ENCODE peak calls at places on chromosomes 6 and 20, in nine cellular contexts. V is esophagus muscularis mucosa, M is H1, P is stomach, L is A549, Q is ovary, W is transverse colon, D is HepG2, O is suprapubic skin. N is an unnamed sample.

GRCh38 chr20:59667981-59668515 is 63.7 kb downstream of the PHACTR3 start:
- DNase-seq in V (peak; percentile 62), M (no peak), P (no peak), L (no peak), Q (no peak), W (no peak), D (no peak), O (no peak), N (no peak)

GRCh38 chr6:153063936-153064335 is 61.4 kb upstream of the MTRF1L start:
- DNase-seq in V (no peak), M (no peak), P (no peak), L (no peak), Q (no peak), W (no peak), D (no peak), O (no peak), N (no peak)

GRCh38 chr20:25259788-25260254 is 11.9 kb downstream of the PYGB start:
- DNase-seq in V (no peak), M (no peak), P (no peak), L (no peak), Q (no peak), W (peak; percentile 13), D (no peak), O (no peak), N (no peak)

GRCh38 chr20:14711681-14712080 is 374.3 kb upstream of the FLRT3 start:
- DNase-seq in V (no peak), M (no peak), P (no peak), L (no peak), Q (no peak), W (no peak), D (no peak), O (no peak), N (no peak)

GRCh38 chr20:32674362-32674789 is 635 bp upstream of the C20orf203 start:
- DNase-seq in V (no peak), M (no peak), P (peak; percentile 56), L (peak; percentile 80), Q (no peak), W (peak; percentile 60), D (peak; percentile 64), O (no peak), N (peak; percentile 72)

GRCh38 chr6:73180718-73181619 is 44.3 kb downstream of the KHDC1L start:
- DNase-seq in V (no peak), M (no peak), P (no peak), L (peak; percentile 25), Q (no peak), W (no peak), D (peak; percentile 39), O (no peak), N (peak; percentile 56)

GRCh38 chr6:56814308-56814707 is 140.6 kb upstream of the BEND6 start:
- DNase-seq in V (no peak), M (no peak), P (no peak), L (no peak), Q (no peak), W (no peak), D (no peak), O (no peak), N (no peak)

GRCh38 chr6:19873031-19873430 is 35.9 kb downstream of the ID4 start:
- DNase-seq in V (no peak), M (no peak), P (no peak), L (no peak), Q (no peak), W (no peak), D (peak; percentile 49), O (no peak), N (peak; percentile 29)

GRCh38 chr6:80605165-80605989 is 498.9 kb downstream of the BCKDHB start:
- DNase-seq in V (no peak), M (no peak), P (no peak), L (no peak), Q (no peak), W (no peak), D (peak; percentile 18), O (no peak), N (peak; percentile 21)

GRCh38 chr20:50347568-50347981 is 156.9 kb downstream of the CEBPB start:
- DNase-seq in V (no peak), M (no peak), P (no peak), L (no peak), Q (no peak), W (no peak), D (no peak), O (no peak), N (no peak)

GRCh38 chr6:92369309-92369708 is 1050.0 kb downstream of the EPHA7 start:
- DNase-seq in V (no peak), M (no peak), P (no peak), L (no peak), Q (no peak), W (no peak), D (no peak), O (no peak), N (no peak)

GRCh38 chr6:154637392-154637791 is 95.8 kb upstream of the SCAF8 start:
- DNase-seq in V (no peak), M (no peak), P (no peak), L (no peak), Q (no peak), W (no peak), D (no peak), O (no peak), N (no peak)

GRCh38 chr20:4112490-4113420 is 97.4 kb upstream of the RNF24 start:
- DNase-seq in V (no peak), M (no peak), P (peak; percentile 86), L (no peak), Q (peak; percentile 51), W (peak; percentile 56), D (no peak), O (no peak), N (peak; percentile 42)

GRCh38 chr20:39547546-39548410 is 585.6 kb downstream of the DHX35 start:
- DNase-seq in V (no peak), M (no peak), P (no peak), L (no peak), Q (no peak), W (no peak), D (no peak), O (no peak), N (no peak)
- TF ChIP-seq CTCF in V (no peak), M (peak; percentile 6), P (no peak), L (no peak), Q (no peak), W (no peak), D (no peak), O (no peak), N (no peak)

DNA sequence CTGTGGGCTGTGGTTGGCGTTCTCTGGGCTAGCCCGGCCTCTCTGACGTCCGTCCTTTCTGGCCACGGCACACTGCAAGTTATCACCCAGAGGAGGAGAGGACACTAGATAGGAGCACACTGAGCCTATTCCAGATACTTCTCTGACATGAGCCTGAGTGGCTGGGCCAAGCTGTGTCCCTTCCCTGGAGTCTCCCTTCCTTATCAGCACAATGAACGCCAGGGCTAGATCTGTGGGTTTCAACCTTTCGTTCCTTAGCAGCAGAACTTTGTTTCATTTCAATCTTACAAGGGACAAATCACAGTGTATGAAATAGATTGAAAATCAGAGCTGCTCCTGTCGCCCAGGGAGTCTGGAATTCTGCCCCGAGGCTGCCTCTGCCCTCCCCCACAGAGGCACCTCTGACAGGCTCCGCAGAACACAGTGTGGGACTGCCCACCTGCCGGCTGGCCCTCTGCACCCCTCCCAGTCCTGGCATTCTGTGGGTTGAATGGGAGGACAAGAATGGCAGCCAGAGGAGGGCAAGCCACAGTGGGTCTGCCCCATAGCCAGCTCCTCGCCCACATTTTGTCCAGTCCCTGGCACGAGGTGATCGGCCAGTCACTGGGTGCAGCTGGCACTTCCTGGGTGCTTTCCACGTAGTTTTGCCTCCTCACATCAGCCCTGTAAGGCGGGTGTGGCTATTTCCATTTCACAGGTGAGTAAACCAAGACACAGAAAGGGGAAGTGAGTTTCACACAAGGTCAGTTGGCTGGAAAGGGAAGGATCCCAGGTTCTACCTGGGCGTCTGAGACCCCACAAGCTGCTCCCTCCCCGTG is 26.0 kb downstream of the MANBAL start:
- DNase-seq in V (no peak), M (no peak), P (peak; percentile 59), L (no peak), Q (peak; percentile 82), W (peak; percentile 57), D (no peak), O (no peak), N (peak; percentile 81)
- TF ChIP-seq EP300 in V (no peak), M (no peak), P (no peak), L (no peak), Q (no peak), W (no peak), D (no peak), O (no peak), N (peak; percentile 32)

GRCh38 chr6:167666571-167667203 is 160.0 kb upstream of the AFDN start:
- DNase-seq in V (no peak), M (no peak), P (no peak), L (no peak), Q (no peak), W (no peak), D (no peak), O (peak; percentile 39), N (no peak)

GRCh38 chr6:167665698-167666380 is 160.9 kb upstream of the AFDN start:
- DNase-seq in V (no peak), M (no peak), P (no peak), L (no peak), Q (no peak), W (no peak), D (no peak), O (peak; percentile 52), N (no peak)

GRCh38 chr6:167668754-167669552 is 157.8 kb upstream of the AFDN start:
- DNase-seq in V (no peak), M (no peak), P (no peak), L (no peak), Q (no peak), W (no peak), D (no peak), O (no peak), N (no peak)

GRCh38 chr6:167668019-167668753 is 158.5 kb upstream of the AFDN start:
- DNase-seq in V (no peak), M (no peak), P (no peak), L (no peak), Q (no peak), W (peak; percentile 37), D (peak; percentile 96), O (peak; percentile 53), N (no peak)

DNA sequence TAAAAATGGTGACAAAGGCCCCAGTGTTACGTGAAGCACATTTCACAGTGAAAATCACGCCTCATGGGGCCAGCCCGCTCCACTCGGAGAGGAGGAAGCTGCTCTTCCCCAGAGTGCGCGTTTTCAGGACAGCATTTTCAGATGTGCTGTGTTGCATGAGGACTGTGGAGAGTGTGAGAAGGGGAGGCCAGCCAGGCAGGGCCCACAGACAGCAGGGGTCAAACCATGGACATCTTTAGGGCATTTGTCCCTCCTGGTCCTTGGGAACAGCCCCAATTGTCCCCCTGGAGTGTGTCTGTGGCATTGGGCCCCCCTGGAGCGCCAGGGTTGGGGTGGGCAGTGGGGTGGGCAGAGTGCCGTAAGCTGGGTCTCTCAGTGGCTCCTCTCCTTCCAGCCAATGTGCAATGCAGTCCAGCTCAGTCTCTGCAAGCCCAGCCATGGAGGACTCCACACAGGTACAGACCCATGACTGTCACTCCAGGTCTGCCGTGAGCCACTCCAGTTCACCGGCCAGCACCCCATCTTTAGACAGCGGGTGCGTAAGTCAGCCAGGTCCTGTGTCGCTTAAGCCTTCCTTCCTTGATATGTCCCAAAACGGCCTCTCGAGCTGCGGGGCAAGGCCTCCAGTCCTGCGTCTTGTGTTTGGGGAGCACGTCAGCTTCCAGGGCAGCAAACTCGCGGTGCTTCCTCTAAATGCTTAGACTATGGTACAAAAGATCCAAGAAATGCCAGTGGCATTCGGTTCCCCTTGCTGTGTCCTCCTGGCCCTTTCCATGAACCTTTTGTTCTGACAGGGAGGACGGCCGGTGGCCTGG is 159.3 kb upstream of the AFDN start:
- DNase-seq in V (no peak), M (no peak), P (no peak), L (no peak), Q (no peak), W (no peak), D (no peak), O (peak; percentile 31), N (no peak)
- H3K27ac ChIP-seq in V (no peak overlapping the region), M (no peak overlapping the region), P (no peak overlapping the region), L (no peak overlapping the region), Q (no peak overlapping the region), W (no peak overlapping the region), D (peak overlapping the region; percentile 85), O (no peak overlapping the region), N (no peak overlapping the region)

GRCh38 chr6:39350723-39351505 is 28.4 kb upstream of the KCNK16 start:
- DNase-seq in V (no peak), M (no peak), P (no peak), L (no peak), Q (no peak), W (no peak), D (no peak), O (no peak), N (no peak)
- TF ChIP-seq CTCF in V (no peak), M (no peak), P (no peak), L (no peak), Q (no peak), W (no peak), D (no peak), O (no peak), N (no peak)

N was measured in SK-N-SH.